ENCODE peak calls at places on chromosomes 3 and 15, in five cellular contexts. L is GM23248, J is NCI-H446 treated with DMSO at 0.1 percent for 48 hours, E is aorta, Z is uterus. O is an unnamed sample.

GRCh38 chr3:183560607-183561006 is 5.1 kb upstream of the KLHL6 start:
- DNase-seq in L (no peak), J (no peak), E (no peak), Z (no peak), O (no peak)

GRCh38 chr3:152832046-152832445 is 2.9 kb upstream of the P2RY1 start:
- DNase-seq in L (no peak), J (no peak), E (no peak), Z (no peak), O (no peak)

GRCh38 chr15:49215768-49216739 is 46.0 kb downstream of the GALK2 start:
- DNase-seq in L (no peak), J (no peak), E (no peak), Z (no peak), O (no peak)

GRCh38 chr3:184727357-184728060 is 15.6 kb upstream of the MAGEF1 start:
- DNase-seq in L (peak), J (peak), E (no peak), Z (peak), O (no peak)

GRCh38 chr3:186032321-186032720 is 76.6 kb downstream of the ETV5 start:
- DNase-seq in L (no peak), J (no peak), E (no peak), Z (no peak), O (no peak)

GRCh38 chr3:10352146-10352911 is 31.4 kb upstream of the SEC13 start:
- DNase-seq in L (peak), J (no peak), E (no peak), Z (no peak), O (no peak)

GRCh38 chr3:55128201-55128870 is 200.5 kb upstream of the LRTM1 start:
- DNase-seq in L (peak), J (no peak), E (no peak), Z (peak), O (no peak)

GRCh38 chr3:112687214-112687613 is 46.3 kb upstream of the CCDC80 start:
- DNase-seq in L (no peak), J (no peak), E (no peak), Z (no peak), O (no peak)

GRCh38 chr3:155112661-155113389 is 32.7 kb downstream of the MME start:
- DNase-seq in L (no peak), J (no peak), E (no peak), Z (no peak), O (no peak)

GRCh38 chr3:129197341-129197740 is 13.6 kb upstream of the CNBP start:
- DNase-seq in L (no peak), J (no peak), E (no peak), Z (no peak), O (no peak)

GRCh38 chr3:110743202-110743601 is 328.4 kb upstream of the NECTIN3 start:
- DNase-seq in L (no peak), J (no peak), E (no peak), Z (no peak), O (no peak)

GRCh38 chr3:171972965-171973364 is 66.4 kb upstream of the FNDC3B start:
- DNase-seq in L (peak), J (no peak), E (no peak), Z (peak), O (no peak)

GRCh38 chr3:53885239-53885638 is 3.3 kb upstream of the ACTR8 start:
- DNase-seq in L (no peak), J (no peak), E (no peak), Z (no peak), O (no peak)

GRCh38 chr3:101066776-101067175 is 73.6 kb upstream of the ABI3BP start:
- DNase-seq in L (peak), J (no peak), E (no peak), Z (no peak), O (no peak)

GRCh38 chr3:141486735-141487418 is at the start of gene RASA2:
- DNase-seq in L (peak), J (peak), E (peak), Z (peak), O (peak)

GRCh38 chr15:89165677-89166076 is 55.7 kb downstream of the RLBP1 start:
- DNase-seq in L (no peak), J (no peak), E (no peak), Z (no peak), O (no peak)

GRCh38 chr3:133699467-133699866 is 37.7 kb upstream of the TOPBP1 start:
- DNase-seq in L (no peak), J (no peak), E (no peak), Z (no peak), O (no peak)

GRCh38 chr3:113898892-113899291 is 48.9 kb upstream of the ZDHHC23 start:
- DNase-seq in L (peak), J (no peak), E (no peak), Z (no peak), O (no peak)

GRCh38 chr3:100268986-100269385 is 8.2 kb downstream of the TBC1D23 start:
- DNase-seq in L (peak), J (no peak), E (no peak), Z (no peak), O (no peak)

GRCh38 chr3:107999215-107999775 is 91.5 kb downstream of the CD47 start:
- DNase-seq in L (peak), J (no peak), E (no peak), Z (no peak), O (no peak)

GRCh38 chr15:37095993-37096877 is 4.1 kb downstream of the MEIS2 start:
- DNase-seq in L (peak), J (no peak), E (peak), Z (peak), O (no peak)

GRCh38 chr3:70871909-70872656 is 559.6 kb upstream of the MDFIC2 start:
- DNase-seq in L (peak), J (no peak), E (no peak), Z (peak), O (no peak)

GRCh38 chr15:84748274-84749110 is at the start of gene ZNF592:
- DNase-seq in L (peak), J (peak), E (peak), Z (peak), O (peak)

GRCh38 chr3:170639003-170639402 is 53.1 kb upstream of the SLC7A14 start:
- DNase-seq in L (no peak), J (peak), E (no peak), Z (no peak), O (no peak)

GRCh38 chr3:61893840-61894566 is 332.6 kb downstream of the PTPRG start:
- DNase-seq in L (no peak), J (no peak), E (no peak), Z (no peak), O (no peak)

GRCh38 chr15:49982586-49982985 is 136.4 kb downstream of the ATP8B4 start:
- DNase-seq in L (no peak), J (no peak), E (no peak), Z (no peak), O (no peak)

GRCh38 chr15:90402230-90402629 is 14.2 kb downstream of the IQGAP1 start:
- DNase-seq in L (peak), J (peak), E (peak), Z (peak), O (peak)

GRCh38 chr3:4820296-4821121 is 158.7 kb upstream of the BHLHE40 start:
- DNase-seq in L (no peak), J (no peak), E (no peak), Z (no peak), O (no peak)